ENCODE peak calls at places on chromosomes 6 and 20, in nine cellular contexts. W, U, X, F, N, C, E, H and T are unnamed samples.

GRCh38 chr6:11194399-11195274 is 37.8 kb downstream of the NEDD9 start:
- DNase-seq in W (no peak), U (peak; percentile 26), X (peak; percentile 52), F (no peak), N (no peak), C (no peak), E (no peak), H (no peak), T (no peak)

GRCh38 chr6:186221-186965 is 105.9 kb upstream of the DUSP22 start:
- DNase-seq in W (no peak), U (no peak), X (peak; percentile 6), F (no peak), N (no peak), C (no peak), E (no peak), H (no peak), T (no peak)

GRCh38 chr6:96716221-96716620 is 121.1 kb downstream of the GPR63 start:
- DNase-seq in W (no peak), U (no peak), X (no peak), F (no peak), N (no peak), C (no peak), E (no peak), H (no peak), T (no peak)

GRCh38 chr6:18121580-18122127 is 823 bp downstream of the NHLRC1 start:
- DNase-seq in W (no peak), U (no peak), X (no peak), F (no peak), N (peak; percentile 26), C (peak; percentile 55), E (no peak), H (no peak), T (no peak)

GRCh38 chr20:51934301-51935002 is 132.1 kb upstream of the SALL4 start:
- DNase-seq in W (no peak), U (no peak), X (no peak), F (no peak), N (no peak), C (no peak), E (no peak), H (no peak), T (no peak)

GRCh38 chr6:79762370-79762769 is 131.2 kb downstream of the SH3BGRL2 start:
- DNase-seq in W (no peak), U (no peak), X (peak; percentile 30), F (no peak), N (no peak), C (no peak), E (no peak), H (no peak), T (peak; percentile 16)

GRCh38 chr6:170152989-170153388 is 137.9 kb downstream of the DLL1 start:
- DNase-seq in W (no peak), U (no peak), X (peak; percentile 70), F (no peak), N (no peak), C (no peak), E (no peak), H (no peak), T (peak; percentile 65)

GRCh38 chr20:25013478-25014380 is 21.2 kb upstream of the APMAP start:
- DNase-seq in W (no peak), U (no peak), X (no peak), F (no peak), N (no peak), C (no peak), E (no peak), H (no peak), T (no peak)

GRCh38 chr6:145836170-145836569 is 21.6 kb upstream of the FBXO30 start:
- DNase-seq in W (no peak), U (no peak), X (peak; percentile 54), F (no peak), N (no peak), C (no peak), E (no peak), H (no peak), T (peak; percentile 82)

GRCh38 chr20:62025832-62026563 is 39.7 kb downstream of the TAF4 start:
- DNase-seq in W (no peak), U (peak; percentile 15), X (peak; percentile 68), F (no peak), N (no peak), C (no peak), E (no peak), H (peak; percentile 18), T (no peak)

GRCh38 chr20:46099491-46100287 is 9.9 kb upstream of the NCOA5 start:
- DNase-seq in W (no peak), U (no peak), X (no peak), F (no peak), N (no peak), C (peak; percentile 61), E (peak; percentile 48), H (no peak), T (no peak)

GRCh38 chr20:33635341-33635740 is 26.8 kb upstream of the C20orf144 start:
- DNase-seq in W (no peak), U (no peak), X (no peak), F (no peak), N (no peak), C (no peak), E (no peak), H (no peak), T (no peak)

GRCh38 chr20:2867081-2867860 is 6.0 kb upstream of the PTPRA start:
- DNase-seq in W (no peak), U (no peak), X (no peak), F (no peak), N (no peak), C (no peak), E (no peak), H (no peak), T (no peak)

GRCh38 chr20:6017467-6017866 is 36.4 kb downstream of the LRRN4 start:
- DNase-seq in W (no peak), U (no peak), X (no peak), F (no peak), N (no peak), C (no peak), E (no peak), H (no peak), T (no peak)

GRCh38 chr6:39819226-39819625 is 27.1 kb downstream of the DAAM2 start:
- DNase-seq in W (no peak), U (no peak), X (peak; percentile 37), F (no peak), N (no peak), C (no peak), E (no peak), H (no peak), T (peak; percentile 10)

GRCh38 chr20:36431604-36432003 is 109.7 kb upstream of the MYL9 start:
- DNase-seq in W (no peak), U (no peak), X (no peak), F (no peak), N (no peak), C (no peak), E (no peak), H (no peak), T (no peak)

GRCh38 chr20:17504898-17505663 is 26.1 kb downstream of the BFSP1 start:
- DNase-seq in W (peak; percentile 64), U (no peak), X (peak; percentile 71), F (peak; percentile 48), N (peak; percentile 67), C (peak; percentile 72), E (peak; percentile 44), H (peak; percentile 51), T (peak; percentile 68)

GRCh38 chr20:1660263-1660662 is 2.7 kb upstream of the SIRPG start:
- DNase-seq in W (peak; percentile 27), U (no peak), X (no peak), F (no peak), N (no peak), C (no peak), E (no peak), H (no peak), T (peak; percentile 20)

GRCh38 chr6:158170656-158171081 is 2.5 kb downstream of the GTF2H5 start:
- DNase-seq in W (no peak), U (peak; percentile 45), X (peak; percentile 96), F (no peak), N (no peak), C (no peak), E (no peak), H (no peak), T (peak; percentile 53)

GRCh38 chr20:5825136-5825719 is 75.0 kb downstream of the SHLD1 start:
- DNase-seq in W (no peak), U (no peak), X (no peak), F (no peak), N (no peak), C (no peak), E (no peak), H (no peak), T (no peak)

GRCh38 chr20:59723108-59723500 is 118.8 kb downstream of the PHACTR3 start:
- DNase-seq in W (no peak), U (no peak), X (no peak), F (no peak), N (no peak), C (no peak), E (no peak), H (no peak), T (no peak)

GRCh38 chr20:4026093-4026601 is 10.8 kb upstream of the RNF24 start:
- DNase-seq in W (no peak), U (peak; percentile 42), X (peak; percentile 66), F (peak; percentile 55), N (no peak), C (no peak), E (peak; percentile 25), H (no peak), T (no peak)

GRCh38 chr6:112222111-112222726 is 32.1 kb downstream of the LAMA4 start:
- DNase-seq in W (no peak), U (no peak), X (peak; percentile 72), F (no peak), N (no peak), C (no peak), E (no peak), H (no peak), T (no peak)

GRCh38 chr20:24766826-24767622 is 182.0 kb upstream of the CST7 start:
- DNase-seq in W (no peak), U (no peak), X (no peak), F (no peak), N (no peak), C (peak; percentile 21), E (no peak), H (no peak), T (peak; percentile 56)

GRCh38 chr6:3585320-3585935 is 128.6 kb upstream of the SLC22A23 start:
- DNase-seq in W (no peak), U (peak; percentile 20), X (peak; percentile 10), F (no peak), N (no peak), C (no peak), E (no peak), H (no peak), T (peak; percentile 98)

GRCh38 chr6:11938285-11938890 is 73.7 kb upstream of the HIVEP1 start:
- DNase-seq in W (no peak), U (no peak), X (peak; percentile 34), F (no peak), N (no peak), C (no peak), E (peak; percentile 54), H (no peak), T (no peak)

GRCh38 chr20:58718121-58718563 is 25.5 kb downstream of the NPEPL1 start:
- DNase-seq in W (no peak), U (no peak), X (no peak), F (no peak), N (peak; percentile 7), C (peak; percentile 37), E (no peak), H (no peak), T (no peak)

GRCh38 chr6:86937219-86938079 is at the start of gene HTR1E:
- DNase-seq in W (no peak), U (no peak), X (peak; percentile 2), F (peak; percentile 67), N (no peak), C (peak; percentile 85), E (peak; percentile 78), H (no peak), T (peak; percentile 11)

GRCh38 chr6:108434222-108434621 is 126.5 kb upstream of the FOXO3 start:
- DNase-seq in W (no peak), U (no peak), X (no peak), F (no peak), N (no peak), C (no peak), E (no peak), H (no peak), T (no peak)

GRCh38 chr20:35283441-35284266 is 918 bp downstream of the EIF6 start:
- DNase-seq in W (no peak), U (no peak), X (no peak), F (no peak), N (no peak), C (no peak), E (no peak), H (no peak), T (peak; percentile 75)